ENCODE peak calls at places on chromosomes 16 and 17, in four cellular contexts. S, E, L and A are unnamed samples.

GRCh38 chr17:57372156-57372555 is 115.8 kb downstream of the MSI2 start:
- DNase-seq in S (no peak), E (no peak), L (no peak), A (no peak)

GRCh38 chr17:12637015-12637414 is 28.7 kb upstream of the MYOCD start:
- DNase-seq in S (no peak), E (no peak), L (no peak), A (no peak)

GRCh38 chr16:65249768-65250167 is 127.9 kb upstream of the CDH11 start:
- DNase-seq in S (no peak), E (no peak), L (peak), A (no peak)

GRCh38 chr16:56871172-56871593 is 6.2 kb downstream of the SLC12A3 start:
- DNase-seq in S (no peak), E (peak), L (peak), A (no peak)

GRCh38 chr17:72852267-72852945 is 240.1 kb downstream of the SLC39A11 start:
- DNase-seq in S (no peak), E (no peak), L (no peak), A (no peak)

GRCh38 chr16:50152386-50152806 is 710 bp upstream of the TENT4B start:
- DNase-seq in S (no peak), E (no peak), L (peak), A (peak)

GRCh38 chr16:10675221-10675620 is 19.5 kb downstream of the TEKT5 start:
- DNase-seq in S (no peak), E (no peak), L (no peak), A (no peak)

GRCh38 chr16:569445-570254 is at the start of gene PIGQ:
- DNase-seq in S (peak), E (peak), L (peak), A (peak)

GRCh38 chr16:11032000-11032921 is 87.9 kb downstream of the CLEC16A start:
- DNase-seq in S (no peak), E (no peak), L (no peak), A (no peak)

GRCh38 chr16:64152010-64152767 is 969.7 kb downstream of the CDH11 start:
- DNase-seq in S (no peak), E (no peak), L (peak), A (no peak)

GRCh38 chr17:40813804-40814203 is 8.6 kb downstream of the KRT10 start:
- DNase-seq in S (no peak), E (no peak), L (no peak), A (no peak)

GRCh38 chr17:14791221-14791620 is 473.9 kb downstream of the PMP22 start:
- DNase-seq in S (no peak), E (no peak), L (no peak), A (no peak)

GRCh38 chr17:14793237-14793636 is 471.9 kb downstream of the PMP22 start:
- DNase-seq in S (no peak), E (no peak), L (no peak), A (no peak)

GRCh38 chr17:14794961-14795360 is 470.2 kb downstream of the PMP22 start:
- DNase-seq in S (no peak), E (no peak), L (no peak), A (no peak)

GRCh38 chr17:14792751-14793150 is 472.4 kb downstream of the PMP22 start:
- DNase-seq in S (no peak), E (no peak), L (no peak), A (no peak)

DNA sequence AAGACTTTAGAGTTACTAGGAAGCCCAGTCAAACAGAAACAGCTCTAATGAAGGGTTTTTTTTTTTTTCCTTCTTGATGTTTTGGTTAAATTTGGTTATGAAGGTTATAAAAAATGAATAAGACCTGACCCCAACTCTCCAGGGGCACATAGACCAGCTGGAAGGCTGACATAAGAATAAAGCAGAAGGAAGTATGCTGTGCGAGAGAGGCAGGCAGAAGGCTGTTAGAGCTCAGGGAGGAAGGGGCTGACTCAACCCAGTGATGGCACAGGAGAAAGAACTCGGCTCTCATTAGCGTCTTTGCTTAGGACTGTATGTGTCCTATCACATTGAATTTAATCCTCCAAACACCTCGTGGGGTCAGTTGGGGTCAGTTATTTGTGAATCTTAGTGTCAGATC is 474.6 kb downstream of the PMP22 start:
- DNase-seq in S (no peak), E (no peak), L (no peak), A (no peak)
- H3K4me3 ChIP-seq in S (no peak), E (no peak), L (no peak), A (no peak)

DNA sequence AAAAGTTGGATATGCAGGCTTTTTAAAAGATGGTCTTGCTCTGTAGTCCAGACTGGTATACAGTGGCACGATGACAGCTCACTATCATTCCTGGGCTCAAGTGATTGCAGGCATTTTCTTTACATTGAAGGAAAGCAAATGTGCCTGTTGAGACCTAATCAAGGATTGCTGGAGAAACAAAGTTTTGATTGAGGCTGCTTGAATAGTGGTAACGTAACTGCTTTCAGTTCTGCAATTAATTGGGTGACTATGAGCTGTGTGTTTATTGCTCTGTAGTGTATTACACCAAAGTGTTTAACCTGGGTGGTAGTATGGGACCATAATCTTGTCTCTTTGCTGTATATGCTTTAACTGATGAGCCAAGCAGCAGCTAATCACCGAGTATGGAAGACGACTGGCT is 2.3 kb downstream of the UBB start:
- DNase-seq in S (no peak), E (no peak), L (no peak), A (no peak)
- H3K4me3 ChIP-seq in S (no peak), E (peak), L (peak), A (no peak)

DNA sequence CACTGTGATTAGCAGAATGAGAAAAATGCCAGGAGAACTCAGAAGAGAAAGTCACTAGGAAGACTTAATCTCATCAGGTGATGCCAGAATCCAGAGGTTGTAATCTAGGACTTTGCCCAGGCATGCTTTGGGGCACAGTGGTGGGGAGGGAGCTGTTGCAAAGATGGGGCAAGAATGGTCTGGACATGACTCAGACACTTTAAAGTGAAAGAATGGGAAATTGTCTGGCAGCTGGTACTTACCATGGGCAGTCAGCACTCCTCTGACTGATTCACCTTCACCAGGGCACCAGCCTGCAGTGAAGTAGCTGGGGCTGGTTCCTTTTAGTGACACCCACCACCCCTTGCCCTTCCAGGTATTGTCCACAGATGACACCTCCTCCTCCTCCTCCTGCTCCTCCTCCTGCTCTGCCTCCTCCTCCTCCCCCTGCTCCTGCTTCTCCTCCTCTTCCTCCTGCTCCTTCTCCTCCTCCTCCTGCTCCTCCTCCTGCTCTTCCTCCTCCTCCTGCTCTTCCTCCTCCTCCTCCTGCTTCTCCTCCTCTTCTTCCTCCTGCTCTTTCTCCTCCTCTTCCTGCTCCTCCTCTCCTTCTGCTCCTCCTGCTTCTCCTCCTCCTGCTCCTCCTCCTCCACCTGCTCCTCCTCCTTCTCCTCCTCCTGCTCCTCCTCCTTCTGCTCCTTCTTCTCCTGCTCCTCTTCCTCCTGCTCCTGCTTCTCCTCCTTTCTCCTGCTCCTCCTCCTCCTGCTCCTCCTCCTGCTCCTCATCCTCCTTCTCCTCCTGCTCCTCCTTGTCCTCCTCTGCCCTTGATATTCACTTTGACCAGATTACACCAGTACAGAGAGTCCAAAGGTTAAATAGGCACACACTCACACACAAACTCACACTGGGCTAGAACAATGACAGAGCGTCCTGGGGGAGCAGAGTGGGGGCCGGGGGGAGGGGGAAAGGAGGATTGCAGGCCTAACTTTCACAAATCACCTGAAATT is at the start of gene CHD9NB:
- DNase-seq in S (no peak), E (no peak), L (peak), A (no peak)
- H3K4me3 ChIP-seq in S (no peak), E (peak), L (no peak), A (no peak)

GRCh38 chr17:21043296-21044232 is 753 bp upstream of the USP22 start:
- DNase-seq in S (peak), E (peak), L (peak), A (peak)

GRCh38 chr17:21037117-21037803 is 5.6 kb downstream of the USP22 start:
- DNase-seq in S (no peak), E (no peak), L (no peak), A (no peak)

GRCh38 chr17:21042434-21043295 is at the start of gene USP22:
- DNase-seq in S (no peak), E (no peak), L (no peak), A (no peak)

GRCh38 chr17:21041753-21042433 is 918 bp downstream of the USP22 start:
- DNase-seq in S (peak), E (peak), L (peak), A (peak)

DNA sequence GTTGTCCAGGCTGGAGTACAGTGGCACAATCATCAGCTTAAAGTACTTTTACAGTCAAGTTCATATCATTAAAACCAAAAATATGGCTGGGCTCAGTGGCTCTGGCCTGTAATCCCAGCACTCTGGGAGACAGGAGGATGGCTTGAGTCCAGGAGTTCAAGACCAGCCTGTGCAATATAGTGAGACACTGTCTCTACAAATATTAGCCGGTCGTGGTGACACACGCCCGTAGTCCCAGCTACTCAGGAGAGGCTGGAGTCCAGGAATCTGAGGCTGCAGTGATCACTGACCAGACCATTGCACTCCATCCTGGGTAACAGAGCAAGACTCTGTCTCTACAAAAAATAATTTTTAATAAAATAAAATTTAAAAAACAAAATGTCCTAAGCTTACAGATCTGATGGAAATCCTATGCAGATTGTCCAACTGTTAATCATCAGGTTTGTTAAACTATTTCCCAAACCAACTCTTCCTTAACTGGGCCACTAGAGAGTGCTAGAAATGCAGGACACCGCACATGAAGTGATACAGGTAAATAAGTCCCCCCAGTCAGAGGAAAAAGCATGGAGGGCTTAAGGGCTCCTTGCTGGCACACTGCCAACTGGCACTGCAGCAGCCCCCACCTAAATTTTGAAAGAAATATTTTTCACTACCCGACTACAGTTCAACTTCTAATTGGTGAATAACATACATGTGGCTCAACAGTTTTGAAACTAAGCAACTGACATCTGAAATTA is 2.8 kb downstream of the USP22 start:
- DNase-seq in S (peak), E (no peak), L (no peak), A (peak)
- H3K4me3 ChIP-seq in S (no peak), E (peak), L (peak), A (no peak)

DNA sequence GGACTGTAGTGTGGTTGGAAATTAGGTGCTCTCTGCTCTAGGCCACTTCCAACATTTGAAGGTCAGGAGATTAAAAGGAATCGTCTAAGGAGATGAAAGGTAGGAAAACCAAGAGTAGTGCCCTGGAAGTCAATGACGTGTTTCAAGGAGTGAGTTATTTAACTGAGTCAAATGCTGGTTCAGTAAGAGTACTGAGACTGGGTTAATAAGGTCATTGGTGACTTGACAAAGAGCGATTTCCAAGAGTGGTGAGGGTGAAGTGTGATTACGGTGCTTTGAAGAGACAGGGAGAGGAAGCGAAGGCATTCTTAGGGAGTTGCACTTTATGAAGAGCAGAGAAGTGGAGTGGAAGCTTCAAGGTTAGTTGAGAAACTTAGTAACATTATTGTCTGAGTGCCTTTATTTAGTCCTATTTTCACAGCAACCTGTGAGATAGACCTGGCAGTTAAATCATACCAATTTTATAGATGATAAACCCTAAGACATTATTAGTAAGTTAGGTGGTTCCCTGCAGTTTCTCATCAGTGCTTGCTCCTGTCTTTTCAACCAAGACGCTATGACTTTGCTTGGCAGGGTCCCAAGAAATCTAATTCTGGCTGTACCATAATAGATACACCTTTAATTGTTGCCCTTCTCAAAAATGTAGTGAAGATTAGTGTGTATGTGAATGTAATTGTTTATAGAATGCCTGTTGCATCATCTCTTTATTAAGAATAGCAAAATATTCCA is 5.9 kb downstream of the ZNF207 start:
- DNase-seq in S (no peak), E (no peak), L (no peak), A (no peak)
- H3K4me3 ChIP-seq in S (peak), E (no peak), L (no peak), A (no peak)

DNA sequence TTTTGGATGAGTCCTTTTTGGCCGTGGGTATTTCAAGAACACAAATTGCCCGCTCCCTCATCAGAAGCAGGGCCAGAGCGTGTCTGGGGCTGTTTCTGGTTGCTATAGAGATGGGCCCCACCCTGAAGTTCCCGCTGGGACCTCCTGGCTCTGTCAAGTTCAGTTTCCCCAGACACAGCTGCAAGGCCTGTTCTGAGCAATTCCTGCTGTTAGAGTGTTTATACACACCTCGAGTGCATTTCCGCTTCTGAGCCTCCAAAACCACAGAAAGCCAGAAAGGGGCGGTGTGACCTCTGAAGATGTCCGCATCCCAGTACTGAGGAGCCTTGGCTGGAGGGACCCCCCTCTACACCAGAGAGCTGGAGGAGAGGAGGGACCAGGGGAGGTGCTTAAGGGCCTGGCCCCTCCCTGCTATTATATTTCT is 9.3 kb upstream of the WBP2 start:
- DNase-seq in S (peak), E (peak), L (no peak), A (peak)
- H3K4me3 ChIP-seq in S (peak), E (no peak), L (no peak), A (no peak)